ENCODE peak calls at places on chromosomes 2 and 18, in ten cellular contexts. V is Daoy, T is glutamatergic neuron, X is T-helper 2 cell, A is RPMI7951, Y is AG04450, H is caudate nucleus, E is HuH-7, I is germinal center, M is left cardiac atrium. P is an unnamed sample.

GRCh38 chr2:152098798-152099654 is at the start of gene CACNB4:
- DNase-seq in E (peak), X (peak), V (peak), A (peak), I (peak), H (no peak), M (peak), Y (no peak), T (peak), P (peak)

GRCh38 chr2:189440644-189440946 is 679 bp upstream of the WDR75 start:
- DNase-seq in X (no peak), M (no peak), V (no peak), T (peak), I (no peak), H (no peak), E (no peak), A (no peak), Y (no peak), P (no peak)

GRCh38 chr2:72062336-72062735 is 85.3 kb downstream of the CYP26B1 start:
- DNase-seq in I (no peak), M (no peak), T (no peak), Y (no peak), E (no peak), X (no peak), H (no peak), V (no peak), A (peak), P (no peak)

GRCh38 chr2:188600536-188601210 is 309.0 kb downstream of the GULP1 start:
- DNase-seq in V (peak), E (no peak), A (peak), X (no peak), I (no peak), T (no peak), Y (peak), H (no peak), M (no peak), P (peak)

GRCh38 chr2:192059226-192059625 is 135.5 kb downstream of the TMEFF2 start:
- DNase-seq in Y (no peak), I (no peak), V (no peak), A (no peak), E (no peak), H (no peak), X (no peak), M (no peak), T (peak), P (no peak)

GRCh38 chr2:101833890-101834523 is 136.5 kb downstream of the MAP4K4 start:
- DNase-seq in I (no peak), A (no peak), E (no peak), V (no peak), T (no peak), M (no peak), H (no peak), X (no peak), Y (no peak), P (no peak)

GRCh38 chr2:73092146-73092783 is 20.5 kb downstream of the RAB11FIP5 start:
- DNase-seq in M (no peak), X (no peak), V (no peak), H (no peak), T (no peak), I (no peak), Y (no peak), E (peak), A (no peak), P (no peak)

GRCh38 chr2:224160917-224161316 is 121.8 kb upstream of the SERPINE2 start:
- DNase-seq in M (peak), A (peak), E (no peak), T (no peak), V (no peak), X (no peak), H (no peak), Y (no peak), I (no peak), P (peak)

GRCh38 chr2:239162141-239162821 is 238.5 kb downstream of the HDAC4 start:
- DNase-seq in M (peak), E (no peak), Y (no peak), X (no peak), H (no peak), A (no peak), V (no peak), I (no peak), T (peak), P (no peak)

GRCh38 chr2:209985879-209986278 is 16.6 kb upstream of the RPE start:
- DNase-seq in V (no peak), T (no peak), E (no peak), H (no peak), Y (no peak), X (no peak), A (no peak), M (no peak), I (no peak), P (no peak)

GRCh38 chr2:34738691-34739090 is 1139.6 kb upstream of the FAM98A start:
- DNase-seq in M (no peak), H (no peak), Y (no peak), E (no peak), V (no peak), T (no peak), A (no peak), I (no peak), X (no peak), P (no peak)

GRCh38 chr2:148989882-148990493 is 48.5 kb upstream of the LYPD6B start:
- DNase-seq in Y (peak), E (peak), X (peak), H (no peak), T (no peak), I (peak), V (peak), M (peak), A (peak), P (peak)

GRCh38 chr2:38602136-38602731 is 494 bp downstream of the HNRNPLL start:
- DNase-seq in A (no peak), M (peak), I (peak), T (peak), X (peak), E (no peak), H (no peak), V (no peak), Y (no peak), P (no peak)

GRCh38 chr18:70693196-70693595 is 404.4 kb downstream of the SOCS6 start:
- DNase-seq in H (no peak), E (no peak), Y (peak), M (no peak), X (no peak), V (peak), A (no peak), I (no peak), T (no peak), P (no peak)

GRCh38 chr2:205629021-205629817 is 53.1 kb upstream of the NRP2 start:
- DNase-seq in H (no peak), E (no peak), Y (no peak), I (no peak), X (no peak), T (no peak), A (no peak), V (no peak), M (no peak), P (no peak)

GRCh38 chr2:162787616-162788015 is 51.0 kb downstream of the KCNH7 start:
- DNase-seq in I (no peak), M (no peak), H (no peak), V (no peak), E (no peak), Y (no peak), T (no peak), A (no peak), X (no peak), P (no peak)

GRCh38 chr18:61722247-61722646 is 170.6 kb downstream of the RNF152 start:
- DNase-seq in Y (no peak), E (no peak), A (no peak), V (no peak), M (no peak), H (no peak), I (no peak), X (no peak), T (no peak), P (no peak)

GRCh38 chr2:70525032-70525431 is 28.6 kb downstream of the TGFA start:
- DNase-seq in Y (no peak), E (no peak), T (no peak), M (no peak), V (peak), I (no peak), H (no peak), A (peak), X (no peak), P (no peak)

GRCh38 chr2:238428866-238429265 is 2.1 kb downstream of the ASB1 start:
- DNase-seq in V (no peak), X (no peak), M (no peak), A (no peak), T (no peak), I (no peak), E (no peak), H (no peak), Y (no peak), P (no peak)

GRCh38 chr2:154507186-154507585 is 191.3 kb upstream of the KCNJ3 start:
- DNase-seq in E (no peak), Y (no peak), M (no peak), H (no peak), V (no peak), I (no peak), X (no peak), T (no peak), A (no peak), P (no peak)

GRCh38 chr18:13913205-13913604 is 2.1 kb downstream of the MC2R start:
- DNase-seq in I (no peak), A (no peak), Y (no peak), H (no peak), V (no peak), M (no peak), X (no peak), E (no peak), T (no peak), P (no peak)

GRCh38 chr18:76573325-76574025 is 78.4 kb upstream of the ZNF516 start:
- DNase-seq in I (no peak), A (peak), M (no peak), T (no peak), V (peak), E (no peak), Y (no peak), H (no peak), X (no peak), P (peak)

GRCh38 chr2:98564541-98565164 is 43.7 kb downstream of the COA5 start:
- DNase-seq in E (no peak), H (no peak), V (no peak), A (no peak), T (no peak), Y (no peak), I (no peak), M (no peak), X (no peak), P (no peak)

GRCh38 chr2:78540255-78540654 is 485.2 kb upstream of the REG3G start:
- DNase-seq in V (no peak), X (no peak), M (no peak), T (no peak), I (no peak), E (no peak), Y (no peak), H (no peak), A (no peak), P (no peak)

GRCh38 chr2:71609029-71609428 is 155.7 kb downstream of the DYSF start:
- DNase-seq in V (peak), E (no peak), H (no peak), M (peak), I (no peak), A (no peak), X (no peak), Y (no peak), T (peak), P (no peak)

GRCh38 chr18:12825230-12825629 is 58.8 kb downstream of the PTPN2 start:
- DNase-seq in E (no peak), M (no peak), I (no peak), A (no peak), V (no peak), T (no peak), Y (no peak), H (no peak), X (no peak), P (no peak)

GRCh38 chr2:194445226-194445625 is 1211.8 kb upstream of the SLC39A10 start:
- DNase-seq in X (no peak), V (no peak), Y (no peak), E (no peak), T (no peak), I (no peak), M (no peak), H (no peak), A (no peak), P (no peak)

GRCh38 chr2:233334915-233335314 is 19.4 kb upstream of the DGKD start:
- DNase-seq in T (no peak), A (no peak), Y (no peak), H (no peak), I (no peak), V (no peak), X (no peak), M (no peak), E (no peak), P (no peak)

GRCh38 chr2:204315236-204315662 is 230.0 kb upstream of the PARD3B start:
- DNase-seq in Y (peak), T (no peak), M (no peak), E (no peak), V (no peak), A (peak), X (no peak), I (no peak), H (no peak), P (peak)

GRCh38 chr2:233386382-233387041 is 32.2 kb downstream of the DGKD start:
- DNase-seq in Y (no peak), V (peak), M (peak), X (peak), I (no peak), A (peak), T (no peak), E (no peak), H (no peak), P (peak)

GRCh38 chr18:7388752-7389151 is 157.9 kb downstream of the LRRC30 start:
- DNase-seq in Y (no peak), E (no peak), I (no peak), A (no peak), M (no peak), T (no peak), H (no peak), X (no peak), V (no peak), P (no peak)

GRCh38 chr2:140506606-140507005 is 1624.2 kb downstream of the LRP1B start:
- DNase-seq in M (no peak), H (no peak), A (peak), X (no peak), E (no peak), Y (no peak), T (no peak), V (no peak), I (no peak), P (peak)

GRCh38 chr2:96153291-96153713 is 8.1 kb upstream of the DUSP2 start:
- DNase-seq in I (no peak), X (no peak), Y (no peak), V (no peak), A (no peak), E (no peak), H (no peak), T (no peak), M (no peak), P (no peak)

GRCh38 chr2:42949125-42949524 is 156.7 kb upstream of the HAAO start:
- DNase-seq in T (no peak), Y (no peak), V (no peak), A (no peak), H (no peak), E (no peak), X (no peak), I (peak), M (no peak), P (no peak)

GRCh38 chr2:241620419-241620769 is 16.6 kb downstream of the THAP4 start:
- DNase-seq in A (peak), H (no peak), T (no peak), V (no peak), I (no peak), Y (no peak), E (no peak), M (no peak), X (peak), P (no peak)

GRCh38 chr18:58965291-58965929 is 100.7 kb downstream of the ZNF532 start:
- DNase-seq in T (no peak), E (no peak), X (no peak), V (no peak), Y (no peak), M (no peak), H (no peak), I (no peak), A (no peak), P (no peak)

GRCh38 chr2:38284971-38285370 is 92.1 kb downstream of the ATL2 start:
- DNase-seq in T (no peak), V (no peak), M (no peak), A (no peak), I (no peak), H (no peak), Y (no peak), X (no peak), E (no peak), P (no peak)

GRCh38 chr2:232624554-232624842 is 8.9 kb upstream of the EFHD1 start:
- DNase-seq in X (no peak), E (no peak), A (peak), T (no peak), M (no peak), I (no peak), V (peak), H (no peak), Y (no peak), P (no peak)